ENCODE peak calls at places on chromosome 16, in nine cellular contexts. F is thoracic aorta, K is H1, G is A549, I is astrocyte, N is right lobe of liver, V is psoas muscle, M is heart left ventricle, R is suprapubic skin. E is an unnamed sample.

GRCh38 chr16:65312795-65313194 is 190.9 kb upstream of the CDH11 start:
- DNase-seq in F (no peak), K (no peak), G (no peak), I (peak; percentile 86), N (no peak), V (no peak), M (no peak), R (no peak), E (peak; percentile 30)

GRCh38 chr16:14564881-14565687 is 65.0 kb downstream of the PARN start:
- DNase-seq in F (no peak), K (no peak), G (no peak), I (peak; percentile 18), N (no peak), V (no peak), M (no peak), R (no peak), E (peak; percentile 90)

GRCh38 chr16:14111713-14112538 is 40.8 kb downstream of the MRTFB start:
- DNase-seq in F (no peak), K (no peak), G (no peak), I (no peak), N (peak; percentile 89), V (peak; percentile 58), M (peak; percentile 47), R (no peak), E (no peak)

GRCh38 chr16:51953541-51953940 is 593.4 kb downstream of the TOX3 start:
- DNase-seq in F (no peak), K (no peak), G (no peak), I (no peak), N (no peak), V (no peak), M (no peak), R (no peak), E (no peak)

GRCh38 chr16:81261049-81261648 is 22.7 kb downstream of the BCO1 start:
- DNase-seq in F (no peak), K (no peak), G (peak; percentile 52), I (no peak), N (no peak), V (no peak), M (no peak), R (no peak), E (peak; percentile 84)

GRCh38 chr16:8474576-8474975 is 115.7 kb downstream of the TMEM114 start:
- DNase-seq in F (no peak), K (no peak), G (no peak), I (no peak), N (no peak), V (no peak), M (no peak), R (no peak), E (no peak)

GRCh38 chr16:24869033-24869432 is 23.3 kb downstream of the SLC5A11 start:
- DNase-seq in F (no peak), K (no peak), G (no peak), I (no peak), N (no peak), V (no peak), M (no peak), R (no peak), E (peak; percentile 27)

GRCh38 chr16:63461248-63461841 is 1425.1 kb upstream of the CDH8 start:
- DNase-seq in F (no peak), K (no peak), G (no peak), I (peak; percentile 29), N (no peak), V (no peak), M (no peak), R (no peak), E (no peak)

GRCh38 chr16:29662729-29663019 is 373 bp upstream of the SPN start:
- DNase-seq in F (no peak), K (no peak), G (no peak), I (no peak), N (no peak), V (no peak), M (no peak), R (no peak), E (peak; percentile 52)

DNA sequence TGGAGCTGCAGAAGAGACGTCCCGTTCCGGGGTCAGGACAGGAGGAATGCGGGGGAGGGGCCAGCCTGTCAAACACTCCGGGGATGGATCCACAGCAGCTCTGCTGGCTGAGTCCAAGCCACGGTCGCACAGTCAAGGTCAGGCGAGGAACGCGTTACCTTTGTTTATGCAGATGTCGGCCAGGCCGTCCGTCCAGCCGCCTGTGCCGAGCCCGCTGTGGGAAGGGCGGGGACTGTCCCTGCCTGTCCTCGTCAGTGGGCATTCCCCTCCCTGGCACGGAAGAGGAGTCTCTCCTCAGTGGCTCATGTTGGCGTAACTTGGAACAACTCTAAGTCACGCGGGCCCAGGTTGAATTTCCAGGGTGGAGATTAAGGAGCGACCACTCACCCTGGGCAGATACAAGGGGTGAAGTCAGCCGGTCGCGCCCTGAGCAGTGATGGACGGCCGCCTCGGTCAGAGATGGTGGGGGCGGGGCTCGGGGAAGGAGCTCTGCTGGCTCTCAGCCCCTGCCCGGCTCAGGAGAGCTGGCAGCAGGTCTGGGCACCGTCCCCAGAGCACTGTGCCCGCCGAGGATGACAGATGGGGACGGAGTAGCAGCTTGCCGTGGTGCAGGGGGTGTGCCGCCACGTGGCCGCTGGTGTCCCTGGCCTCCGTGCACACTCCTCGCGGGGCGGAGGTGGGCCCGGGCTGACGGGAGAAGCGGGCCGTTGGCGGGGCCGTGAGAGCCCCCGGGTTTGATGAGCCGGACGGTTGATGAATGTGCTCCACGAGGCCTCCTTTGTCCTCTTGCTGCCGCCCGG is 7.3 kb downstream of the CACNA1H start:
- DNase-seq in F (no peak), K (no peak), G (no peak), I (no peak), N (peak; percentile 92), V (peak; percentile 77), M (no peak), R (no peak), E (peak; percentile 90)
- H3K4me1 ChIP-seq in F (peaks cover 11% of the 10 kb centered on the region), K (peaks cover 9% of the 10 kb centered on the region), G (peaks cover 41% of the 10 kb centered on the region), I (peaks cover 44% of the 10 kb centered on the region), N (peaks cover 27% of the 10 kb centered on the region), V (peaks cover 11% of the 10 kb centered on the region), M (peaks cover 14% of the 10 kb centered on the region), R (no peaks in the 10 kb centered on the region), E (peaks cover 3% of the 10 kb centered on the region)

GRCh38 chr16:22052985-22053384 is 39.4 kb upstream of the VWA3A start:
- DNase-seq in F (no peak), K (no peak), G (no peak), I (no peak), N (no peak), V (no peak), M (no peak), R (no peak), E (no peak)

GRCh38 chr16:22054847-22055590 is 37.3 kb upstream of the VWA3A start:
- DNase-seq in F (no peak), K (no peak), G (no peak), I (no peak), N (no peak), V (no peak), M (no peak), R (no peak), E (no peak)

GRCh38 chr16:22050963-22051362 is 41.4 kb upstream of the VWA3A start:
- DNase-seq in F (no peak), K (no peak), G (no peak), I (no peak), N (no peak), V (no peak), M (no peak), R (no peak), E (no peak)

GRCh38 chr16:22053921-22054341 is 38.4 kb upstream of the VWA3A start:
- DNase-seq in F (no peak), K (no peak), G (no peak), I (no peak), N (no peak), V (no peak), M (no peak), R (no peak), E (no peak)

GRCh38 chr16:22055881-22056280 is 36.5 kb upstream of the VWA3A start:
- DNase-seq in F (no peak), K (no peak), G (no peak), I (no peak), N (no peak), V (no peak), M (no peak), R (no peak), E (no peak)
- TF ChIP-seq CTCF in F (no peak), K (peak; percentile 70), G (no peak), I (peak; percentile 2), N (no peak), V (no peak), M (no peak), R (no peak), E (peak; percentile 13)

GRCh38 chr16:85644093-85644712 is 31.1 kb downstream of the GSE1 start:
- DNase-seq in F (no peak), K (no peak), G (no peak), I (no peak), N (no peak), V (no peak), M (no peak), R (no peak), E (no peak)

GRCh38 chr16:85641776-85642176 is 28.7 kb downstream of the GSE1 start:
- DNase-seq in F (no peak), K (no peak), G (no peak), I (peak; percentile 23), N (peak; percentile 97), V (peak; percentile 90), M (no peak), R (no peak), E (peak; percentile 94)

GRCh38 chr16:85645021-85645589 is 32.0 kb downstream of the GSE1 start:
- DNase-seq in F (no peak), K (no peak), G (no peak), I (no peak), N (no peak), V (no peak), M (no peak), R (no peak), E (no peak)

GRCh38 chr16:85642762-85643281 is 29.7 kb downstream of the GSE1 start:
- DNase-seq in F (no peak), K (no peak), G (no peak), I (no peak), N (no peak), V (no peak), M (no peak), R (no peak), E (no peak)

DNA sequence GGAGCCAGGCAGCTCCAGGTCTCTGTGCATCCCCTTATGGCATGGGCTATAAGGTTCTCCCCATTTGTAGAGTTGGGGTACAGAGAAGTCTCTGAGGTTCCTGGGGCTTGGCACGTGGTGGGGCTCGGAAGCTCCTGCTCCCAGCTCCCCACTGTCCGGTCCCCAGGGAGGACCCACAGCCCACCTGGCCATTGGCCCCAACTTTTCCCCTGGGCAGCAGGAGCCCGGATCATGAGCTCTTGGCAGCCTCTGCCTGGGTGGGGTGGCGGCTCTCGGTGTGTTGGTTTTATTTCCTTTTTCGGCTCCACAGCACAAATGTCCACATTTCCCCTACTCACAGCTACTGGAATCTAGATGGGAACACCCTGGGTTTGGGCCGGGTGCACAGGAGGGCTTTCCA is 30.5 kb downstream of the GSE1 start:
- DNase-seq in F (no peak), K (no peak), G (no peak), I (no peak), N (no peak), V (no peak), M (no peak), R (no peak), E (no peak)
- H3K4me1 ChIP-seq in F (peaks cover 9% of the 10 kb centered on the region), K (no peaks in the 10 kb centered on the region), G (peaks cover 15% of the 10 kb centered on the region), I (no peaks in the 10 kb centered on the region), N (peaks cover 19% of the 10 kb centered on the region), V (peaks cover 42% of the 10 kb centered on the region), M (peaks cover 37% of the 10 kb centered on the region), R (peaks cover 61% of the 10 kb centered on the region), E (no peaks in the 10 kb centered on the region)

DNA sequence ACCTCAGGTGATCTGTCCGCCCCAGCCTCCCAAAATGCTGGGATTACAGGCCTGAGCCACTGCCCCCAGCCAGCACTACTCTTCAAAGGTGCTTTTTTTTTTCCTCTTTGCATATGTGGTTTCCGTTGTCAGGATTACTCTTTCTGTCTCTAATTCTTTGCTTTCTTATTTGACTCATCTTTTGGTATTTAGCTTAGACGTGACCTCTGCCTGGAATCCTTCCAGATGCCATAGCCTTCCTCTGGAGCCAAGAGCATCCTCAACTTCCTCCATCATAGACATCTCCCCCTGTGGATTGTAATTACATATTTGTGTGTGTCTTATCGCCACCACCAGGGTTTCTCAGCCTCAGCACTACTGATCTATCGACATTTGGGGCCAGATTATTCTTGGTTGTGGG is 84.4 kb upstream of the XYLT1 start:
- DNase-seq in F (no peak), K (no peak), G (no peak), I (peak; percentile 92), N (no peak), V (no peak), M (no peak), R (no peak), E (peak; percentile 91)
- TF ChIP-seq CTCF in F (no peak), K (no peak), G (no peak), I (peak; percentile 8), N (no peak), V (no peak), M (no peak), R (no peak), E (peak; percentile 27)

E was measured in osteoblast.